ENCODE peak calls at places on chromosomes 2 and 18, in eight cellular contexts. One of them, this sample, is unnamed. For H3K4me1, the result is how much of the 10 kb centered on the place peaks cover.

GRCh38 chr2:48566582-48566981 is 36.6 kb downstream of the STON1 start:
- DNase-seq in upper lobe of right lung: no peak
- DNase-seq in psoas muscle: no peak
- DNase-seq in PC-9: no peak
- DNase-seq in neural progenitor cell: peak
- DNase-seq in tibial nerve: no peak
- DNase-seq in cardiac muscle cell: peak
- DNase-seq in ovary: no peak
- DNase-seq in this sample: no peak

GRCh38 chr2:102735431-102736130 is 26.2 kb upstream of the TMEM182 start:
- DNase-seq in upper lobe of right lung: no peak
- DNase-seq in PC-9: peak
- DNase-seq in neural progenitor cell: peak
- DNase-seq in cardiac muscle cell: peak
- DNase-seq in psoas muscle: peak
- DNase-seq in tibial nerve: no peak
- DNase-seq in ovary: no peak
- DNase-seq in this sample: no peak

GRCh38 chr2:115165529-115166109 is 723.2 kb downstream of the DPP10 start:
- DNase-seq in psoas muscle: no peak
- DNase-seq in neural progenitor cell: peak
- DNase-seq in ovary: no peak
- DNase-seq in cardiac muscle cell: peak
- DNase-seq in tibial nerve: peak
- DNase-seq in upper lobe of right lung: no peak
- DNase-seq in PC-9: peak
- DNase-seq in this sample: no peak

GRCh38 chr2:132489150-132489549 is 72.5 kb downstream of the GPR39 start:
- DNase-seq in ovary: no peak
- DNase-seq in PC-9: no peak
- DNase-seq in tibial nerve: no peak
- DNase-seq in neural progenitor cell: peak
- DNase-seq in psoas muscle: no peak
- DNase-seq in upper lobe of right lung: no peak
- DNase-seq in cardiac muscle cell: peak
- DNase-seq in this sample: no peak

GRCh38 chr18:46250084-46250811 is 146.1 kb downstream of the HAUS1 start:
- DNase-seq in neural progenitor cell: no peak
- DNase-seq in psoas muscle: no peak
- DNase-seq in ovary: no peak
- DNase-seq in tibial nerve: peak
- DNase-seq in cardiac muscle cell: peak
- DNase-seq in PC-9: peak
- DNase-seq in upper lobe of right lung: no peak
- DNase-seq in this sample: no peak

GRCh38 chr18:32048507-32049091 is 30.0 kb downstream of the RNF125 start:
- DNase-seq in upper lobe of right lung: no peak
- DNase-seq in ovary: peak
- DNase-seq in neural progenitor cell: no peak
- DNase-seq in tibial nerve: peak
- DNase-seq in psoas muscle: peak
- DNase-seq in cardiac muscle cell: peak
- DNase-seq in PC-9: no peak
- DNase-seq in this sample: no peak

GRCh38 chr2:10497797-10498251 is 49.7 kb upstream of the ODC1 start:
- DNase-seq in neural progenitor cell: no peak
- DNase-seq in tibial nerve: no peak
- DNase-seq in PC-9: peak
- DNase-seq in cardiac muscle cell: peak
- DNase-seq in psoas muscle: peak
- DNase-seq in ovary: no peak
- DNase-seq in upper lobe of right lung: no peak
- DNase-seq in this sample: peak

GRCh38 chr2:110657721-110658305 is 20.1 kb downstream of the BUB1 start:
- DNase-seq in ovary: no peak
- DNase-seq in PC-9: no peak
- DNase-seq in neural progenitor cell: no peak
- DNase-seq in upper lobe of right lung: no peak
- DNase-seq in cardiac muscle cell: no peak
- DNase-seq in psoas muscle: no peak
- DNase-seq in tibial nerve: no peak
- DNase-seq in this sample: no peak

GRCh38 chr2:159903404-159904126 is 105.6 kb upstream of the CD302 start:
- DNase-seq in neural progenitor cell: no peak
- DNase-seq in tibial nerve: no peak
- DNase-seq in upper lobe of right lung: no peak
- DNase-seq in psoas muscle: no peak
- DNase-seq in PC-9: peak
- DNase-seq in cardiac muscle cell: peak
- DNase-seq in ovary: no peak
- DNase-seq in this sample: no peak

GRCh38 chr18:24027156-24027555 is 12.6 kb downstream of the TTC39C start:
- DNase-seq in upper lobe of right lung: no peak
- DNase-seq in cardiac muscle cell: peak
- DNase-seq in psoas muscle: peak
- DNase-seq in ovary: peak
- DNase-seq in neural progenitor cell: no peak
- DNase-seq in tibial nerve: peak
- DNase-seq in PC-9: peak
- DNase-seq in this sample: no peak

GRCh38 chr2:198101688-198102087 is 297.3 kb downstream of the PLCL1 start:
- DNase-seq in neural progenitor cell: no peak
- DNase-seq in ovary: no peak
- DNase-seq in cardiac muscle cell: no peak
- DNase-seq in upper lobe of right lung: no peak
- DNase-seq in tibial nerve: no peak
- DNase-seq in psoas muscle: no peak
- DNase-seq in PC-9: no peak
- DNase-seq in this sample: no peak

GRCh38 chr2:229490167-229490566 is 219.1 kb upstream of the PID1 start:
- DNase-seq in neural progenitor cell: no peak
- DNase-seq in ovary: no peak
- DNase-seq in cardiac muscle cell: no peak
- DNase-seq in upper lobe of right lung: no peak
- DNase-seq in PC-9: no peak
- DNase-seq in psoas muscle: no peak
- DNase-seq in tibial nerve: no peak
- DNase-seq in this sample: no peak

GRCh38 chr2:229486673-229487072 is 215.6 kb upstream of the PID1 start:
- DNase-seq in upper lobe of right lung: no peak
- DNase-seq in PC-9: no peak
- DNase-seq in ovary: no peak
- DNase-seq in psoas muscle: no peak
- DNase-seq in tibial nerve: no peak
- DNase-seq in cardiac muscle cell: no peak
- DNase-seq in neural progenitor cell: peak
- DNase-seq in this sample: no peak

GRCh38 chr2:229485782-229486181 is 214.7 kb upstream of the PID1 start:
- DNase-seq in upper lobe of right lung: no peak
- DNase-seq in neural progenitor cell: peak
- DNase-seq in ovary: no peak
- DNase-seq in cardiac muscle cell: no peak
- DNase-seq in psoas muscle: no peak
- DNase-seq in PC-9: no peak
- DNase-seq in tibial nerve: no peak
- DNase-seq in this sample: no peak

GRCh38 chr2:229489016-229489415 is 217.9 kb upstream of the PID1 start:
- DNase-seq in ovary: no peak
- DNase-seq in upper lobe of right lung: no peak
- DNase-seq in PC-9: peak
- DNase-seq in psoas muscle: peak
- DNase-seq in tibial nerve: no peak
- DNase-seq in cardiac muscle cell: peak
- DNase-seq in neural progenitor cell: no peak
- DNase-seq in this sample: peak

DNA sequence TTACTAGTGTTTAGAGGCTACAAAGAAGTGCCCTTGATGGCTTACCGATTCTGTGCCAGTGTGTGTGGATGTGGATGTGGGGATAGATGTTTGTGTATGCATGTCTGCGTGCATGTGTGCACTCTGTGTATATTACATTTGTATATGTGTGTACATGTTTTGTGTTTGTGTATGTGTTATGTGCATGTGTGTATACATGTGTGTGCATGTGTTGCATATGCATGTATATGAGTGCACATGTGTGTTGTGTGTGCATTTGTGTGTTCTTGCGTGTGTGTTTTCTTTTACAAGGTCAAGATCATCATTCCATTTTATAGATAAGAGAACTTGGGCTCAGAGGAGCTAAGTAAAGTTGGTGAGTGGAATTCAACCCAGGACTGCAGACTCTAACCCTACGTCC is 217.1 kb upstream of the PID1 start:
- DNase-seq in neural progenitor cell: no peak
- DNase-seq in ovary: no peak
- DNase-seq in tibial nerve: no peak
- DNase-seq in cardiac muscle cell: no peak
- DNase-seq in PC-9: no peak
- DNase-seq in psoas muscle: no peak
- DNase-seq in upper lobe of right lung: no peak
- DNase-seq in this sample: no peak
- TF ChIP-seq CTCF in neural progenitor cell: no peak
- TF ChIP-seq CTCF in ovary: no peak
- TF ChIP-seq CTCF in tibial nerve: no peak
- TF ChIP-seq CTCF in cardiac muscle cell: no peak
- TF ChIP-seq CTCF in PC-9: no peak
- TF ChIP-seq CTCF in psoas muscle: no peak
- TF ChIP-seq CTCF in upper lobe of right lung: no peak
- TF ChIP-seq CTCF in this sample: no peak

DNA sequence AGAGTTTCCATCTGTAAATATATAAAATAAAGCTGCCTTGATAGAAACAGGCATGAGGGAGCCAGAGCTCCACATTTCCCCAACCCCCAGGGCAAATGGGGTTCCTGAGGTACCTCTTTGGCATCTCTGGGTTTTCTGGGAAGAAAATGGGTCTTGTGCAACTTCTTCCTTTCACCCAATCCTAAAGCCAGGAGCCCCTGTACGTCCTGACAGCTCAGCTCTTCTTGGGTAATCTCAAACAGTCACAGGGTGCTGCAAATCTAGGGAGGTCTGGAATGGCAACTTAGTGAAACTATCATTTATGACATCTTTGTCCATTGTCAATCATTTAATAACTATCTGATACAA is 36.6 kb upstream of the STAT1 start:
- DNase-seq in ovary: no peak
- DNase-seq in tibial nerve: no peak
- DNase-seq in neural progenitor cell: no peak
- DNase-seq in psoas muscle: no peak
- DNase-seq in PC-9: no peak
- DNase-seq in cardiac muscle cell: peak
- DNase-seq in upper lobe of right lung: no peak
- DNase-seq in this sample: no peak
- H3K27ac ChIP-seq in ovary: no peak
- H3K27ac ChIP-seq in tibial nerve: no peak
- H3K27ac ChIP-seq in neural progenitor cell: no peak
- H3K27ac ChIP-seq in psoas muscle: no peak
- H3K27ac ChIP-seq in PC-9: peak
- H3K27ac ChIP-seq in cardiac muscle cell: no peak
- H3K27ac ChIP-seq in upper lobe of right lung: no peak
- H3K27ac ChIP-seq in this sample: peak

GRCh38 chr18:77070627-77071026 is 62.0 kb downstream of the MBP start:
- DNase-seq in cardiac muscle cell: no peak
- DNase-seq in ovary: no peak
- DNase-seq in tibial nerve: no peak
- DNase-seq in psoas muscle: no peak
- DNase-seq in upper lobe of right lung: no peak
- DNase-seq in neural progenitor cell: no peak
- DNase-seq in PC-9: no peak
- DNase-seq in this sample: no peak

GRCh38 chr18:77073336-77074093 is 59.1 kb downstream of the MBP start:
- DNase-seq in ovary: no peak
- DNase-seq in upper lobe of right lung: no peak
- DNase-seq in cardiac muscle cell: no peak
- DNase-seq in PC-9: no peak
- DNase-seq in psoas muscle: no peak
- DNase-seq in neural progenitor cell: no peak
- DNase-seq in tibial nerve: no peak
- DNase-seq in this sample: no peak

GRCh38 chr18:77072566-77072965 is 60.0 kb downstream of the MBP start:
- DNase-seq in psoas muscle: no peak
- DNase-seq in neural progenitor cell: no peak
- DNase-seq in tibial nerve: no peak
- DNase-seq in PC-9: no peak
- DNase-seq in ovary: no peak
- DNase-seq in upper lobe of right lung: no peak
- DNase-seq in cardiac muscle cell: no peak
- DNase-seq in this sample: no peak

GRCh38 chr18:77071061-77071460 is 61.5 kb downstream of the MBP start:
- DNase-seq in PC-9: no peak
- DNase-seq in ovary: no peak
- DNase-seq in psoas muscle: no peak
- DNase-seq in tibial nerve: no peak
- DNase-seq in cardiac muscle cell: no peak
- DNase-seq in neural progenitor cell: no peak
- DNase-seq in upper lobe of right lung: no peak
- DNase-seq in this sample: no peak

DNA sequence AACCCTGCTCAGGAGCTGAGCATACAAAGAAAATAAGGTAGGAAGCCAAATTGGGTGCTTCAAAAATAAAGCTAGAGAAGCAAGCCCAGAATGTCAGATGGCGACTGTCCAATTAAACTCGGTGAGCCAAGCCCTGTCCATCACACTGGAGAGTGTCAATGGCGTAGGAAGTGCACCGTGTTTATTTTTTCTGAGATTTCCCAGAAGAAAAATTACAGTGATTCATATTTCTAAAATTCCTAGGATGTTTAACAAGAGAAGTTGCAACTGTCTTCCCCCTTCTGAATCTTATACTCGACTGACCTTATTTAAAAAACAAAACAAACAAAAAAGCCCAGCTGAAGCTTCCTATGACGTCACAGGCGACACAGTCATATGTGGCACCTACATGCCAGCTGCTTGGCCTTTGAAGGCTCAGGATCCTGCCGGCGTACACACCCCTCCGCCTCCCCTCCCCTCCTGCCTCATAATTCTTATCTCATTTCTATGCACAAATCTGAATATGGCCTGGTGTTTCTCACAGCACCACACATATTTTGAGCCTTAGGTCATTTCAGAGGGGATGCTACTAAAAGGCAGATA is 60.8 kb downstream of the MBP start:
- DNase-seq in PC-9: peak
- DNase-seq in cardiac muscle cell: peak
- DNase-seq in upper lobe of right lung: no peak
- DNase-seq in neural progenitor cell: no peak
- DNase-seq in psoas muscle: no peak
- DNase-seq in ovary: no peak
- DNase-seq in tibial nerve: peak
- DNase-seq in this sample: no peak
- H3K4me1 ChIP-seq in PC-9: half or more
- H3K4me1 ChIP-seq in cardiac muscle cell: under half
- H3K4me1 ChIP-seq in upper lobe of right lung: half or more
- H3K4me1 ChIP-seq in neural progenitor cell: under half
- H3K4me1 ChIP-seq in psoas muscle: half or more
- H3K4me1 ChIP-seq in ovary: under half
- H3K4me1 ChIP-seq in tibial nerve: under half
- H3K4me1 ChIP-seq in this sample: half or more

DNA sequence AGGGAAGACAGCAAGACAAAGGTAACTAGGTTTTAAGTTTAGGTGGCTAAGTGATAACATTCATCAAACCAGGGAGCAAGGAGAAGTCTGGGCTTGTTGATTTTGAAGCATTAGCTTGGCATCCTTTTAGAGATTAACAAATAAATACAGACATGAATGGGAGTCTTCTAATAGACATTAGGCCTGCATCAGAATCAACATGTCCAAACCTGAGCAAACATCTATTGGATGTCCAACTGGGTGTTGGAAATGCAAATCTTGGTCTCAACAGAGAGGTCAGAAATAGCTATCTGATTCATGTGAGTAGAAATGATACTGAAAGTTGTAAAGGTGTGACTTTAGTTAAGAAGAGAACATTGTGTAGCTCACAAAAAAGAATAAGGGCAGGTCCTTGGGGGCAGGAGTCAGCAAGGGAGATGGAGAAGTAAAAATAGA is 85.5 kb upstream of the RND3 start:
- DNase-seq in ovary: no peak
- DNase-seq in psoas muscle: no peak
- DNase-seq in neural progenitor cell: no peak
- DNase-seq in tibial nerve: no peak
- DNase-seq in upper lobe of right lung: no peak
- DNase-seq in cardiac muscle cell: no peak
- DNase-seq in PC-9: no peak
- DNase-seq in this sample: no peak
- TF ChIP-seq CTCF in ovary: no peak
- TF ChIP-seq CTCF in psoas muscle: no peak
- TF ChIP-seq CTCF in neural progenitor cell: no peak
- TF ChIP-seq CTCF in tibial nerve: no peak
- TF ChIP-seq CTCF in upper lobe of right lung: no peak
- TF ChIP-seq CTCF in cardiac muscle cell: no peak
- TF ChIP-seq CTCF in PC-9: no peak
- TF ChIP-seq CTCF in this sample: no peak

This sample was measured in RWPE2.